ENCODE peak calls at places on chromosomes 11 and 22, in eight cellular contexts. J is AG09309, T is Peyer's patch, C is right lobe of liver, P is type B pancreatic cell, A is transverse colon, X is HepG2, S is foreskin keratinocyte. F is an unnamed sample.
A peak's percentile ranks its signal among the peaks of the same experiment; 100 is the strongest.

GRCh38 chr11:43944761-43945311 is 2.4 kb downstream of the C11orf96 start:
- DNase-seq in P (peak; percentile 81), C (peak; percentile 88), J (no peak), X (peak; percentile 19), T (peak; percentile 86), S (peak; percentile 50), A (peak; percentile 75), F (no peak)

GRCh38 chr11:10659339-10660216 is 34.0 kb downstream of the IRAG1 start:
- DNase-seq in A (peak; percentile 37), X (peak; percentile 91), J (peak; percentile 90), T (peak; percentile 69), C (no peak), S (peak; percentile 76), P (no peak), F (peak; percentile 42)

GRCh38 chr22:30878516-30879365 is 89.8 kb downstream of the MORC2 start:
- DNase-seq in S (no peak), J (no peak), T (no peak), C (no peak), X (peak; percentile 28), P (no peak), A (no peak), F (no peak)

GRCh38 chr11:34427171-34427805 is 11.4 kb upstream of the CAT start:
- DNase-seq in J (peak; percentile 89), X (peak; percentile 94), A (no peak), P (no peak), T (no peak), S (peak; percentile 87), C (no peak), F (peak; percentile 61)

GRCh38 chr22:39947488-39948216 is 12.5 kb upstream of the TMA7B start:
- DNase-seq in A (no peak), J (no peak), X (no peak), T (no peak), P (no peak), S (no peak), C (no peak), F (no peak)

GRCh38 chr11:70669281-70669680 is 271.0 kb downstream of the CTTN start:
- DNase-seq in A (no peak), J (no peak), P (no peak), T (no peak), X (no peak), C (no peak), S (no peak), F (no peak)

GRCh38 chr11:43925063-43925931 is 17.1 kb upstream of the C11orf96 start:
- DNase-seq in S (no peak), A (no peak), C (no peak), P (no peak), X (no peak), T (no peak), J (no peak), F (no peak)

GRCh38 chr11:2140411-2141400 is 1.5 kb upstream of the IGF2 start:
- DNase-seq in T (no peak), X (no peak), P (no peak), C (no peak), J (no peak), S (no peak), A (no peak), F (no peak)

GRCh38 chr22:28594784-28595324 is 84.8 kb downstream of the TTC28 start:
- DNase-seq in P (no peak), A (no peak), X (peak; percentile 54), T (no peak), S (peak; percentile 40), C (no peak), J (peak; percentile 49), F (peak; percentile 59)

GRCh38 chr22:45575607-45576272 is 73.1 kb downstream of the FBLN1 start:
- DNase-seq in X (no peak), P (no peak), J (no peak), A (no peak), C (no peak), T (no peak), S (no peak), F (no peak)

GRCh38 chr11:45817191-45817590 is 12.2 kb downstream of the SLC35C1 start:
- DNase-seq in J (no peak), C (no peak), P (no peak), S (no peak), A (no peak), X (no peak), T (no peak), F (no peak)
- TF ChIP-seq CTCF in J (no peak), C (no peak), P (no peak), S (no peak), A (no peak), X (no peak), T (no peak), F (no peak)

GRCh38 chr11:121538054-121538453 is 85.3 kb upstream of the SORL1-AS1 start:
- DNase-seq in T (no peak), J (no peak), P (no peak), C (no peak), X (no peak), A (no peak), S (no peak), F (no peak)

GRCh38 chr11:121533556-121534050 is 80.8 kb upstream of the SORL1-AS1 start:
- DNase-seq in T (no peak), X (no peak), C (no peak), S (no peak), J (no peak), A (no peak), P (no peak), F (no peak)

GRCh38 chr11:121536116-121536515 is 83.3 kb upstream of the SORL1-AS1 start:
- DNase-seq in P (no peak), S (no peak), T (no peak), A (no peak), J (no peak), C (no peak), X (no peak), F (no peak)

GRCh38 chr11:121535122-121535796 is 82.5 kb upstream of the SORL1-AS1 start:
- DNase-seq in T (no peak), S (peak; percentile 64), C (no peak), P (no peak), J (no peak), A (no peak), X (no peak), F (no peak)

GRCh38 chr11:121534131-121535093 is 81.6 kb upstream of the SORL1-AS1 start:
- DNase-seq in A (no peak), T (no peak), J (no peak), P (no peak), X (no peak), C (no peak), S (peak; percentile 45), F (no peak)
- TF ChIP-seq CTCF in A (no peak), T (no peak), J (peak; percentile 64), P (no peak), X (no peak), C (no peak), S (peak; percentile 23), F (peak; percentile 54)

GRCh38 chr22:47293368-47294221 is 531.1 kb downstream of the TBC1D22A start:
- DNase-seq in P (peak; percentile 20), C (no peak), S (no peak), T (peak; percentile 34), X (no peak), A (no peak), J (no peak), F (no peak)

GRCh38 chr22:47290706-47291430 is 528.4 kb downstream of the TBC1D22A start:
- DNase-seq in S (no peak), P (peak; percentile 60), C (peak; percentile 38), T (peak; percentile 32), X (no peak), J (no peak), A (no peak), F (no peak)

GRCh38 chr22:47292546-47293320 is 530.3 kb downstream of the TBC1D22A start:
- DNase-seq in X (no peak), P (peak; percentile 56), J (no peak), T (peak; percentile 37), S (no peak), A (no peak), C (no peak), F (no peak)

GRCh38 chr22:47294222-47294532 is 531.7 kb downstream of the TBC1D22A start:
- DNase-seq in T (peak; percentile 46), P (no peak), C (no peak), S (no peak), X (no peak), A (no peak), J (peak; percentile 28), F (no peak)

GRCh38 chr22:47291565-47292495 is 529.4 kb downstream of the TBC1D22A start:
- DNase-seq in S (no peak), A (no peak), J (no peak), X (no peak), T (peak; percentile 27), P (peak; percentile 44), C (no peak), F (no peak)
- TF ChIP-seq CTCF in S (no peak), A (no peak), J (no peak), X (no peak), T (no peak), P (no peak), C (no peak), F (no peak)

GRCh38 chr11:64135711-64136110 is 30.2 kb downstream of the MACROD1 start:
- DNase-seq in X (no peak), C (no peak), J (no peak), P (no peak), T (no peak), S (no peak), A (no peak), F (no peak)
- TF ChIP-seq CTCF in X (no peak), C (no peak), J (no peak), P (no peak), T (no peak), S (no peak), A (no peak), F (no peak)

GRCh38 chr11:37657645-37658044 is 1059.6 kb upstream of the RAG2 start:
- DNase-seq in T (no peak), X (no peak), A (no peak), P (no peak), C (no peak), J (no peak), S (peak; percentile 37), F (peak; percentile 18)
- TF ChIP-seq CTCF in T (peak; percentile 57), X (no peak), A (no peak), P (peak; percentile 63), C (no peak), J (peak; percentile 13), S (peak; percentile 89), F (peak; percentile 43)

GRCh38 chr11:19162946-19163345 is 38.8 kb downstream of the CSRP3 start:
- DNase-seq in X (no peak), S (no peak), T (no peak), C (no peak), P (no peak), A (no peak), J (no peak), F (no peak)

GRCh38 chr11:19161651-19162050 is 40.1 kb downstream of the CSRP3 start:
- DNase-seq in T (no peak), J (no peak), C (no peak), P (no peak), A (no peak), X (no peak), S (no peak), F (no peak)

GRCh38 chr11:19163627-19164026 is 38.2 kb downstream of the CSRP3 start:
- DNase-seq in X (no peak), J (no peak), S (no peak), A (no peak), T (no peak), C (no peak), P (no peak), F (no peak)

GRCh38 chr11:19164230-19164855 is 37.4 kb downstream of the CSRP3 start:
- DNase-seq in X (no peak), S (no peak), P (no peak), J (no peak), A (no peak), C (no peak), T (no peak), F (no peak)

GRCh38 chr11:19160839-19161238 is 40.9 kb downstream of the CSRP3 start:
- DNase-seq in S (no peak), P (no peak), X (no peak), T (no peak), A (no peak), C (no peak), J (no peak), F (no peak)
- TF ChIP-seq CTCF in S (peak; percentile 35), P (no peak), X (no peak), T (no peak), A (no peak), C (no peak), J (no peak), F (no peak)

F was measured in astrocyte of the cerebellum.